ENCODE peak calls at places on chromosomes 11 and 22, in nine cellular contexts. D is GM20000, X is HL-60, R is GM23338, K is endothelial cell, W is right lobe of liver, L is OCI-LY7, T is heart right ventricle, Q is astrocyte of the cerebellum. A is an unnamed sample.

GRCh38 chr11:109326781-109327180 is 95.2 kb upstream of the C11orf87 start:
- DNase-seq in T (no peak), X (no peak), L (no peak), K (no peak), D (no peak), W (no peak), Q (no peak), R (no peak), A (no peak)

GRCh38 chr11:28146123-28146751 is 38.0 kb downstream of the METTL15 start:
- DNase-seq in X (peak; percentile 14), T (no peak), R (no peak), K (no peak), Q (peak; percentile 85), D (no peak), L (no peak), W (no peak), A (no peak)

GRCh38 chr11:32334822-32335221 is 100.5 kb downstream of the WT1 start:
- DNase-seq in D (no peak), W (no peak), L (no peak), R (peak; percentile 73), Q (no peak), T (no peak), X (no peak), K (no peak), A (no peak)

GRCh38 chr11:6554828-6555706 is 48.3 kb downstream of the RRP8 start:
- DNase-seq in W (no peak), K (no peak), T (no peak), L (no peak), R (no peak), X (no peak), Q (no peak), D (no peak), A (no peak)

GRCh38 chr11:46302866-46303265 is 25.4 kb downstream of the CREB3L1 start:
- DNase-seq in R (no peak), K (no peak), T (no peak), L (peak; percentile 29), Q (no peak), X (no peak), D (peak; percentile 81), W (no peak), A (no peak)

GRCh38 chr11:34146411-34146810 is 41.0 kb downstream of the NAT10 start:
- DNase-seq in X (no peak), K (no peak), R (no peak), Q (no peak), W (no peak), D (no peak), T (no peak), L (no peak), A (no peak)

GRCh38 chr11:34909435-34909834 is 6.7 kb downstream of the APIP start:
- DNase-seq in X (no peak), Q (no peak), W (no peak), T (no peak), K (no peak), L (no peak), R (no peak), D (no peak), A (no peak)

GRCh38 chr11:65290448-65291165 is 24.1 kb upstream of the CDC42EP2 start:
- DNase-seq in K (no peak), W (peak; percentile 75), T (peak; percentile 95), R (no peak), X (peak; percentile 98), L (no peak), D (peak; percentile 60), Q (peak; percentile 85), A (no peak)

GRCh38 chr11:57566035-57566504 is 1.4 kb downstream of the UBE2L6 start:
- DNase-seq in R (no peak), T (peak; percentile 22), X (no peak), Q (peak; percentile 15), W (no peak), K (no peak), D (peak; percentile 78), L (peak; percentile 54), A (no peak)

GRCh38 chr11:32034149-32034548 is 56.7 kb upstream of the RCN1 start:
- DNase-seq in L (no peak), T (no peak), R (no peak), D (no peak), W (no peak), K (no peak), X (no peak), Q (peak; percentile 96), A (no peak)

GRCh38 chr11:9893474-9893873 is 229.6 kb downstream of the SWAP70 start:
- DNase-seq in Q (peak; percentile 34), X (no peak), T (no peak), D (no peak), K (no peak), W (no peak), R (peak; percentile 44), L (peak; percentile 10), A (no peak)

GRCh38 chr22:21587803-21588611 is 20.5 kb downstream of the UBE2L3 start:
- DNase-seq in D (peak; percentile 82), T (no peak), W (no peak), K (no peak), L (peak; percentile 76), R (no peak), Q (no peak), X (no peak), A (no peak)

GRCh38 chr11:92314499-92314898 is 89.9 kb downstream of the FAT3 start:
- DNase-seq in Q (peak; percentile 36), T (no peak), D (no peak), K (no peak), L (no peak), X (no peak), R (no peak), W (no peak), A (no peak)

GRCh38 chr22:39448205-39449054 is 8.4 kb upstream of the MGAT3 start:
- DNase-seq in T (no peak), X (no peak), D (no peak), L (peak; percentile 48), Q (no peak), R (no peak), W (no peak), K (no peak), A (no peak)

GRCh38 chr22:39444937-39445465 is 11.8 kb upstream of the MGAT3 start:
- DNase-seq in Q (no peak), L (no peak), T (no peak), X (no peak), W (no peak), D (no peak), K (no peak), R (no peak), A (no peak)

GRCh38 chr22:39444247-39444800 is 12.5 kb upstream of the MGAT3 start:
- DNase-seq in X (no peak), D (no peak), W (no peak), K (no peak), Q (no peak), R (no peak), L (no peak), T (no peak), A (no peak)

GRCh38 chr22:39443416-39443815 is 13.4 kb upstream of the MGAT3 start:
- DNase-seq in X (no peak), T (no peak), R (no peak), D (no peak), L (no peak), Q (no peak), K (no peak), W (no peak), A (no peak)

DNA sequence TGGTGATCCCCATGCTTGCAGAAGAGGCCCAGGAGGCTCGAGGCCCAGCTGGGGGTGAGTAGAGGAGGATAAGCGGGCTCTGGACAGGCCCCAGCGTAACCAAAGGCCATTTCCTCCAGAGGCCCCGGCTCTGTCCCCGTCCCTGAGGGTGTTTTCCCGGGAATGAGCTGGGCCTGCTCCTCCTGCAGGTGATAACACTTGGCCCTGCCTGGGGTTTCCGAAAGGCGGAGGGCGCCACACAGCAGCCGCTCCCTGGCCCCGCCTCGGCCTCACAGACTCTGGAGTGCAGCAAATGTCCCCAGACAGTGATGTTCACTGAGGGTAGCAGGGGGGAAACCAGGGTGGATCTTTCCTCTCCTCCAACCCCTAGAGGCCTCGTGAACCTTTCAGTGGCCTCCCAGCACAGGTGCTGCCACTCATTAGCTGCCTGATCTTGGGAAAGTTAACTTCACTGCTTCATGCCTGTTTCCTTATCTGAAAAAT is 10.5 kb upstream of the MGAT3 start:
- DNase-seq in Q (no peak), D (peak; percentile 77), L (peak; percentile 79), T (no peak), R (peak; percentile 77), K (no peak), X (no peak), W (no peak), A (no peak)
- TF ChIP-seq CTCF in Q (no peak), D (no peak), L (peak; percentile 36), T (no peak), R (peak; percentile 55), K (no peak), X (no peak), W (no peak), A (no peak)

GRCh38 chr11:61776561-61777075 is 15.8 kb downstream of the TMEM258 start:
- DNase-seq in Q (no peak), W (peak; percentile 76), L (peak; percentile 65), R (peak; percentile 85), K (peak; percentile 80), X (no peak), T (peak; percentile 35), D (peak; percentile 92), A (no peak)
- TF ChIP-seq CTCF in Q (peak; percentile 87), W (peak; percentile 72), L (peak; percentile 83), R (peak; percentile 84), K (peak; percentile 77), X (peak; percentile 85), T (peak; percentile 30), D (peak; percentile 49), A (peak; percentile 76)

GRCh38 chr22:23238707-23239106 is 58.4 kb downstream of the BCR start:
- DNase-seq in K (no peak), X (no peak), W (no peak), T (no peak), R (no peak), L (no peak), Q (no peak), D (no peak), A (no peak)

GRCh38 chr22:23241562-23242472 is 61.5 kb downstream of the BCR start:
- DNase-seq in W (no peak), D (no peak), Q (no peak), K (no peak), X (no peak), R (no peak), T (no peak), L (no peak), A (no peak)

GRCh38 chr22:23239429-23239828 is 59.1 kb downstream of the BCR start:
- DNase-seq in Q (no peak), R (no peak), X (no peak), L (no peak), T (no peak), W (no peak), D (no peak), K (no peak), A (no peak)

GRCh38 chr22:23242473-23243001 is 62.2 kb downstream of the BCR start:
- DNase-seq in R (peak; percentile 95), K (no peak), D (no peak), T (no peak), Q (no peak), X (no peak), L (no peak), W (no peak), A (no peak)

GRCh38 chr22:23240639-23241389 is 60.5 kb downstream of the BCR start:
- DNase-seq in K (no peak), L (peak; percentile 30), T (no peak), X (no peak), D (no peak), W (no peak), Q (no peak), R (peak; percentile 76), A (no peak)
- TF ChIP-seq CTCF in K (no peak), L (peak; percentile 70), T (no peak), X (no peak), D (peak; percentile 19), W (peak; percentile 29), Q (peak; percentile 40), R (peak; percentile 62), A (peak; percentile 46)

GRCh38 chr11:130160460-130161090 is 993 bp downstream of the ST14 start:
- DNase-seq in Q (no peak), D (peak; percentile 35), X (no peak), W (no peak), T (no peak), L (peak; percentile 54), R (peak; percentile 48), K (no peak), A (no peak)
- TF ChIP-seq CTCF in Q (no peak), D (no peak), X (no peak), W (no peak), T (no peak), L (no peak), R (no peak), K (no peak), A (no peak)